ENCODE peak calls at places on chromosomes 12 and 14, in ten cellular contexts. E is heart right ventricle, D is endothelial cell of umbilical vein, V is tibial artery, G is GM23338, N is heart left ventricle, S is cardiac muscle cell, X is Peyer's patch, O is OCI-LY7, Z is HCT116. R is an unnamed sample. For H3K4me1, the result is how much of the 10 kb centered on the place peaks cover.

GRCh38 chr12:131370791-131371579 is 339.9 kb upstream of the SFSWAP start:
- DNase-seq in X (no peak), O (no peak), S (no peak), V (no peak), D (no peak), Z (no peak), G (no peak), N (no peak), E (no peak), R (peak)

GRCh38 chr12:75724913-75725312 is 213.5 kb upstream of the KRR1 start:
- DNase-seq in S (peak), N (peak), D (peak), X (no peak), E (no peak), G (no peak), O (no peak), Z (peak), V (no peak), R (peak)

GRCh38 chr14:28661171-28661772 is 105.3 kb upstream of the FOXG1 start:
- DNase-seq in D (no peak), X (no peak), N (no peak), G (peak), Z (no peak), S (peak), V (no peak), O (no peak), E (no peak), R (no peak)

GRCh38 chr12:31915442-31915841 is 43.8 kb upstream of the RESF1 start:
- DNase-seq in G (no peak), S (no peak), Z (no peak), N (no peak), E (no peak), O (peak), D (no peak), V (no peak), X (no peak), R (no peak)

GRCh38 chr14:37623552-37623951 is 28.1 kb downstream of the TTC6 start:
- DNase-seq in V (no peak), Z (peak), D (peak), X (no peak), N (no peak), O (no peak), G (no peak), E (no peak), S (peak), R (no peak)

GRCh38 chr12:119005085-119005484 is 23.7 kb downstream of the SRRM4 start:
- DNase-seq in X (no peak), O (no peak), N (no peak), V (no peak), D (no peak), G (peak), E (no peak), Z (no peak), S (no peak), R (no peak)

GRCh38 chr12:119479121-119479561 is 114.4 kb upstream of the TMEM233 start:
- DNase-seq in S (no peak), E (no peak), O (no peak), V (no peak), X (no peak), G (no peak), N (no peak), Z (no peak), D (no peak), R (no peak)

GRCh38 chr12:82182601-82183000 is 175.6 kb downstream of the CCDC59 start:
- DNase-seq in X (no peak), S (no peak), D (no peak), V (no peak), E (no peak), O (no peak), Z (no peak), N (no peak), G (no peak), R (no peak)

GRCh38 chr14:90293766-90294471 is 37.6 kb downstream of the PSMC1 start:
- DNase-seq in O (no peak), N (no peak), V (no peak), X (no peak), E (no peak), Z (no peak), G (no peak), D (no peak), S (no peak), R (no peak)

GRCh38 chr14:51750542-51750941 is 98.8 kb downstream of the FRMD6 start:
- DNase-seq in E (no peak), N (no peak), Z (peak), O (no peak), D (no peak), G (peak), V (no peak), S (no peak), X (no peak), R (no peak)

GRCh38 chr14:54709867-54710266 is 142.9 kb downstream of the SAMD4A start:
- DNase-seq in Z (no peak), G (no peak), X (no peak), S (no peak), V (no peak), D (no peak), E (no peak), O (no peak), N (no peak), R (no peak)

GRCh38 chr14:99941211-99941610 is 124.0 kb upstream of the EVL start:
- DNase-seq in E (no peak), V (no peak), S (no peak), G (no peak), O (no peak), X (no peak), Z (no peak), D (no peak), N (no peak), R (no peak)

GRCh38 chr14:99357151-99357550 is 85.2 kb upstream of the BCL11B start:
- DNase-seq in N (no peak), X (no peak), S (no peak), Z (no peak), D (no peak), V (no peak), O (no peak), E (no peak), G (no peak), R (no peak)

GRCh38 chr12:69686731-69687130 is 12.4 kb downstream of the BEST3 start:
- DNase-seq in N (no peak), X (no peak), D (peak), G (no peak), E (no peak), V (no peak), S (no peak), O (no peak), Z (no peak), R (no peak)

GRCh38 chr12:69952890-69953289 is 127.9 kb downstream of the MYRFL start:
- DNase-seq in O (no peak), S (no peak), N (no peak), G (no peak), Z (no peak), V (no peak), X (no peak), E (no peak), D (no peak), R (no peak)

GRCh38 chr14:72617391-72618011 is 276.4 kb downstream of the DPF3 start:
- DNase-seq in E (peak), G (peak), N (peak), D (peak), Z (no peak), X (no peak), V (no peak), O (no peak), S (peak), R (peak)

GRCh38 chr12:4214912-4215861 is 58.4 kb upstream of the CCND2 start:
- DNase-seq in S (peak), N (peak), E (peak), D (no peak), V (peak), Z (no peak), O (no peak), X (no peak), G (no peak), R (peak)

GRCh38 chr14:68458840-68459469 is 333.9 kb downstream of the ZFP36L1 start:
- DNase-seq in V (peak), X (no peak), N (peak), Z (no peak), E (no peak), O (no peak), G (peak), S (peak), D (peak), R (no peak)

GRCh38 chr14:69614592-69614991 is 3.2 kb downstream of the SUSD6 start:
- DNase-seq in S (no peak), O (peak), D (no peak), G (no peak), Z (no peak), N (no peak), V (peak), E (no peak), X (no peak), R (peak)
- TF ChIP-seq CTCF in S (no peak), O (no peak), D (no peak), G (no peak), Z (no peak), N (no peak), V (no peak), E (no peak), X (no peak), R (no peak)

DNA sequence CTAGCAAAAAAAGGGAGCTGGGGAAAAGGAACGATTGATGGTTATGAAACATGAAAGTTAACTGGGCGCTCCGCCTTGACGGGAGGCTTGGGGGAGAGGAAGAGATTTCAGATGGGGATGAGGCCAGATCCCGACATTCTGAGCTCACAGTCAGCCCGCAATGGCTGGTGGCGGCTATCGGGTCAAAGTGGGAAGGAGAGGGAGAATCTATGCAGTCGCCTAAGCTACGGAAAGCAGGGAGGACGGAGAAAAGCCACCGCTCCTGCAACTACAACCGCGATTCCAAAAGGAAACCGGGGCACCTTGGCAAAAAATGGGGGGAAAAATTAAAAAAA is 502 bp downstream of the MPHOSPH9 start:
- DNase-seq in Z (peak), O (no peak), V (peak), G (no peak), X (no peak), S (no peak), D (no peak), N (no peak), E (no peak), R (no peak)
- H3K4me1 ChIP-seq in Z (under half), O (half or more), V (under half), G (under half), X (under half), S (under half), D (under half), N (under half), E (under half), R (under half)

GRCh38 chr14:42323426-42323825 is 716.8 kb downstream of the LRFN5 start:
- DNase-seq in V (no peak), S (no peak), D (no peak), G (no peak), O (no peak), N (no peak), Z (no peak), E (no peak), X (no peak), R (no peak)
- TF ChIP-seq CTCF in V (no peak), S (no peak), D (no peak), G (no peak), O (no peak), N (no peak), Z (no peak), E (no peak), X (no peak), R (no peak)

GRCh38 chr12:58412466-58412865 is 471.1 kb downstream of the ATP23 start:
- DNase-seq in S (peak), V (no peak), E (no peak), N (no peak), O (no peak), D (no peak), X (no peak), G (no peak), Z (no peak), R (no peak)
- H3K4me1 ChIP-seq in S (under half), V (under half), E (under half), N (under half), O (under half), D (under half), X (under half), G (under half), Z (under half), R (under half)

DNA sequence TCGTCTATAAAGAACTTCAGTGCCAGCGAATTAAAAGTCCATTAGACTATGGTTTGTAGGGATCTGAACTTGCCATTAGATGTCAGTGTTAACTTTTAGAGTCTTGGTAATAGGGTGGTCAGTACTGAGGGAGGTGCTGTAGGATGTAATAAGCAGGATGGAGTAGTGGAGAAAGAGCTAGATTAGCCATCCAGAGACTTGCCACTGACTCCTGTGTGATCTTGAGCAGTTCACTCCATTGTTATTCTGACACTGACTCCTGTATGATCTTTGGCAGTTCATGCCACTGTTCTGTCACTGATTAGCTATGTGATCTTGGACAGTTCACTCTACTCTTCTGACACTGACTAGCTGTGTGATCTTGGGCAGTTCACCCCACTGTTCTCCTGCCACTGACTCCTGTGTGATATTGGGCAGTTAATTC is 133.6 kb downstream of the TTLL5 start:
- DNase-seq in O (no peak), X (no peak), D (peak), G (peak), N (no peak), Z (peak), V (no peak), S (peak), E (no peak), R (no peak)
- TF ChIP-seq CTCF in O (peak), X (no peak), D (no peak), G (peak), N (peak), Z (peak), V (no peak), S (peak), E (peak), R (no peak)

GRCh38 chr14:85316701-85317100 is 213.2 kb upstream of the FLRT2 start:
- DNase-seq in X (no peak), S (no peak), O (no peak), N (no peak), G (no peak), D (no peak), Z (no peak), V (no peak), E (no peak), R (no peak)

GRCh38 chr14:85315891-85316290 is 214.1 kb upstream of the FLRT2 start:
- DNase-seq in G (no peak), N (no peak), S (no peak), X (no peak), E (no peak), Z (no peak), O (no peak), V (no peak), D (no peak), R (no peak)

GRCh38 chr14:85317491-85318021 is 212.4 kb upstream of the FLRT2 start:
- DNase-seq in E (no peak), V (no peak), G (no peak), Z (no peak), O (no peak), S (no peak), N (no peak), X (no peak), D (no peak), R (no peak)

GRCh38 chr14:85319998-85320397 is 209.9 kb upstream of the FLRT2 start:
- DNase-seq in V (no peak), X (no peak), D (peak), S (peak), G (no peak), E (no peak), Z (no peak), N (no peak), O (no peak), R (no peak)

DNA sequence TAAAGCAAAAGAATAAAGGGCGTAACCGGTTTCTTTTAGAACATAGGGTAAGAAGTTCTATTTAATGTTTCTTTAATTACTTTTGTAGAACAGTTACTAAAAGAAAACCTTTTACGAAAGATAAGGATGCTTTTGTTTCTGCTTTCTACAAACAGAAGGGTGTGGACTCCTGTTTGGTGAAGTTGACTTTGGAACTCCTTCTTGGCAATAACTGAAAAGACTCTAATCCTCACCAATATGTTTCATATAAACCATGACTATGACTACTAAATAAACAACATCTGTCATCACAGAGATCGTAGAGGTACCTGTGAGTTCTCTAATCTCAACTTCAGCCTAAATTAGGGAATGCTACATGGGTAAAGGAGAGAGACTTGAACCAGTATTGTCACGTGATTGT is 210.8 kb upstream of the FLRT2 start:
- DNase-seq in G (no peak), S (no peak), D (no peak), N (no peak), E (no peak), X (no peak), Z (no peak), O (no peak), V (no peak), R (no peak)
- H3K4me1 ChIP-seq in G (under half), S (under half), D (under half), N (under half), E (under half), X (under half), Z (under half), O (under half), V (under half), R (under half)

R was measured in testis.